ENCODE peak calls at places on chromosome 1, in nine cellular contexts. One of them, this sample, is unnamed.

GRCh38 chr1:61293986-61294504 is 211.7 kb downstream of the NFIA start:
- DNase-seq in sigmoid colon: no peak
- DNase-seq in right lobe of liver: no peak
- DNase-seq in colonic mucosa: no peak
- DNase-seq in lower leg skin: no peak
- DNase-seq in WERI-Rb-1: no peak
- DNase-seq in H9: no peak
- DNase-seq in ovary: no peak
- DNase-seq in CD8-positive, alpha-beta T cell: no peak
- DNase-seq in this sample: no peak

GRCh38 chr1:159177273-159177907 is 6.0 kb downstream of the CADM3 start:
- DNase-seq in sigmoid colon: no peak
- DNase-seq in right lobe of liver: peak
- DNase-seq in colonic mucosa: peak
- DNase-seq in lower leg skin: no peak
- DNase-seq in WERI-Rb-1: no peak
- DNase-seq in H9: peak
- DNase-seq in ovary: no peak
- DNase-seq in CD8-positive, alpha-beta T cell: no peak
- DNase-seq in this sample: no peak

GRCh38 chr1:155410931-155411330 is 90.2 kb downstream of the RUSC1 start:
- DNase-seq in sigmoid colon: no peak
- DNase-seq in right lobe of liver: no peak
- DNase-seq in colonic mucosa: no peak
- DNase-seq in lower leg skin: no peak
- DNase-seq in WERI-Rb-1: no peak
- DNase-seq in H9: no peak
- DNase-seq in ovary: no peak
- DNase-seq in CD8-positive, alpha-beta T cell: no peak
- DNase-seq in this sample: no peak

GRCh38 chr1:234408757-234409156 is 35.5 kb downstream of the COA6 start:
- DNase-seq in sigmoid colon: no peak
- DNase-seq in right lobe of liver: no peak
- DNase-seq in colonic mucosa: no peak
- DNase-seq in lower leg skin: no peak
- DNase-seq in WERI-Rb-1: no peak
- DNase-seq in H9: no peak
- DNase-seq in ovary: no peak
- DNase-seq in CD8-positive, alpha-beta T cell: no peak
- DNase-seq in this sample: no peak

GRCh38 chr1:110433803-110434202 is 17.1 kb upstream of the PROK1 start:
- DNase-seq in sigmoid colon: no peak
- DNase-seq in right lobe of liver: peak
- DNase-seq in colonic mucosa: no peak
- DNase-seq in lower leg skin: peak
- DNase-seq in WERI-Rb-1: peak
- DNase-seq in H9: peak
- DNase-seq in ovary: no peak
- DNase-seq in CD8-positive, alpha-beta T cell: no peak
- DNase-seq in this sample: no peak

GRCh38 chr1:82086739-82087138 is 286.0 kb downstream of the ADGRL2 start:
- DNase-seq in sigmoid colon: no peak
- DNase-seq in right lobe of liver: no peak
- DNase-seq in colonic mucosa: no peak
- DNase-seq in lower leg skin: no peak
- DNase-seq in WERI-Rb-1: no peak
- DNase-seq in H9: no peak
- DNase-seq in ovary: no peak
- DNase-seq in CD8-positive, alpha-beta T cell: no peak
- DNase-seq in this sample: no peak

GRCh38 chr1:108882837-108883236 is 6.1 kb downstream of the GPSM2 start:
- DNase-seq in sigmoid colon: no peak
- DNase-seq in right lobe of liver: no peak
- DNase-seq in colonic mucosa: no peak
- DNase-seq in lower leg skin: no peak
- DNase-seq in WERI-Rb-1: no peak
- DNase-seq in H9: no peak
- DNase-seq in ovary: no peak
- DNase-seq in CD8-positive, alpha-beta T cell: no peak
- DNase-seq in this sample: no peak

GRCh38 chr1:83942914-83943313 is 56.0 kb downstream of the TTLL7 start:
- DNase-seq in sigmoid colon: no peak
- DNase-seq in right lobe of liver: no peak
- DNase-seq in colonic mucosa: no peak
- DNase-seq in lower leg skin: no peak
- DNase-seq in WERI-Rb-1: no peak
- DNase-seq in H9: no peak
- DNase-seq in ovary: no peak
- DNase-seq in CD8-positive, alpha-beta T cell: no peak
- DNase-seq in this sample: no peak

GRCh38 chr1:243471026-243471685 is 215.3 kb downstream of the SDCCAG8 start:
- DNase-seq in sigmoid colon: no peak
- DNase-seq in right lobe of liver: no peak
- DNase-seq in colonic mucosa: no peak
- DNase-seq in lower leg skin: no peak
- DNase-seq in WERI-Rb-1: peak
- DNase-seq in H9: no peak
- DNase-seq in ovary: no peak
- DNase-seq in CD8-positive, alpha-beta T cell: no peak
- DNase-seq in this sample: no peak

GRCh38 chr1:39420493-39420892 is 70.9 kb upstream of the BMP8A start:
- DNase-seq in sigmoid colon: no peak
- DNase-seq in right lobe of liver: no peak
- DNase-seq in colonic mucosa: no peak
- DNase-seq in lower leg skin: no peak
- DNase-seq in WERI-Rb-1: no peak
- DNase-seq in H9: no peak
- DNase-seq in ovary: no peak
- DNase-seq in CD8-positive, alpha-beta T cell: no peak
- DNase-seq in this sample: no peak

GRCh38 chr1:169103443-169103842 is 3.0 kb upstream of the ATP1B1 start:
- DNase-seq in sigmoid colon: no peak
- DNase-seq in right lobe of liver: no peak
- DNase-seq in colonic mucosa: peak
- DNase-seq in lower leg skin: no peak
- DNase-seq in WERI-Rb-1: no peak
- DNase-seq in H9: no peak
- DNase-seq in ovary: no peak
- DNase-seq in CD8-positive, alpha-beta T cell: no peak
- DNase-seq in this sample: no peak

GRCh38 chr1:169106921-169107672 is 607 bp downstream of the ATP1B1 start:
- DNase-seq in sigmoid colon: no peak
- DNase-seq in right lobe of liver: peak
- DNase-seq in colonic mucosa: peak
- DNase-seq in lower leg skin: no peak
- DNase-seq in WERI-Rb-1: no peak
- DNase-seq in H9: no peak
- DNase-seq in ovary: no peak
- DNase-seq in CD8-positive, alpha-beta T cell: no peak
- DNase-seq in this sample: no peak

GRCh38 chr1:169105087-169105433 is 1.4 kb upstream of the ATP1B1 start:
- DNase-seq in sigmoid colon: no peak
- DNase-seq in right lobe of liver: no peak
- DNase-seq in colonic mucosa: no peak
- DNase-seq in lower leg skin: no peak
- DNase-seq in WERI-Rb-1: no peak
- DNase-seq in H9: no peak
- DNase-seq in ovary: peak
- DNase-seq in CD8-positive, alpha-beta T cell: no peak
- DNase-seq in this sample: no peak

GRCh38 chr1:169106095-169106920 is at the start of gene ATP1B1:
- DNase-seq in sigmoid colon: peak
- DNase-seq in right lobe of liver: peak
- DNase-seq in colonic mucosa: peak
- DNase-seq in lower leg skin: peak
- DNase-seq in WERI-Rb-1: peak
- DNase-seq in H9: peak
- DNase-seq in ovary: peak
- DNase-seq in CD8-positive, alpha-beta T cell: peak
- DNase-seq in this sample: peak

GRCh38 chr1:169105434-169106094 is 926 bp upstream of the ATP1B1 start:
- DNase-seq in sigmoid colon: peak
- DNase-seq in right lobe of liver: peak
- DNase-seq in colonic mucosa: peak
- DNase-seq in lower leg skin: peak
- DNase-seq in WERI-Rb-1: peak
- DNase-seq in H9: peak
- DNase-seq in ovary: peak
- DNase-seq in CD8-positive, alpha-beta T cell: peak
- DNase-seq in this sample: no peak
- TF ChIP-seq CTCF in sigmoid colon: no peak
- TF ChIP-seq CTCF in right lobe of liver: no peak
- TF ChIP-seq CTCF in colonic mucosa: no peak
- TF ChIP-seq CTCF in lower leg skin: no peak
- TF ChIP-seq CTCF in WERI-Rb-1: no peak
- TF ChIP-seq CTCF in H9: peak
- TF ChIP-seq CTCF in ovary: no peak
- TF ChIP-seq CTCF in CD8-positive, alpha-beta T cell: no peak
- TF ChIP-seq CTCF in this sample: no peak

DNA sequence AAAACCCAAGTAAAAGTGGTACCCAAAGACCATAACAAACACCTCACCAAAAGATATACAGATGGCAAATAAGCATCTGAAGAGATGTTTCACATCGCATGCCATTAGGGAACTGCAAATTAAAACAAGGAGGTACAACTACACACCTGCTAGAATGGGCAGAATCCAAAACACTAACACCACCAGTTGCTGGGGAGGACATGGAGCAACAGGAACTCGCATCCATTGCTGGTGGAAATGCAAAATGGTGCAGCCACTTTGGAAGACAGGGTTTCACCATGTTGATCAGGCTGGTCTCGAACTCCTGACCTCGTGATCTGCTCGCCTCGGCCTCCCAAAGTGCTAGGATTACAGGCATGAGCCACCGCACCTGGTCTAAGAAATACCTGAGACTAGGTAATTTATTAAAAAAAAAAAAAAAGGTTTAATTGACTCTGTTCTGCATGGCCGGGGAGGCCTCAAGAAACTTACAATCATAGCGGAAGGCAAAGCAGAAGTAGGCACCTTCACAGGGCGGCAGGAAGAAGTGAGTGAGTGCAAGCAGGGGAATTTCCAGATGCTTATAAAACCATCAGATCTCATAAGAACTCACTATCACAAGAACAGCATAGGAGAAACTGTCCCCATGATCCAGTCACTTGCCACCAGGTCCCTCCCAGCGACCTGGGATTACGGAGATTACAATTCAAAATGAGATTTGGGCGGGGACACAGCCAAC is 30.2 kb upstream of the PRSS38 start:
- DNase-seq in sigmoid colon: no peak
- DNase-seq in right lobe of liver: peak
- DNase-seq in colonic mucosa: peak
- DNase-seq in lower leg skin: peak
- DNase-seq in WERI-Rb-1: no peak
- DNase-seq in H9: no peak
- DNase-seq in ovary: no peak
- DNase-seq in CD8-positive, alpha-beta T cell: no peak
- DNase-seq in this sample: no peak
- TF ChIP-seq CTCF in sigmoid colon: no peak
- TF ChIP-seq CTCF in right lobe of liver: no peak
- TF ChIP-seq CTCF in colonic mucosa: no peak
- TF ChIP-seq CTCF in lower leg skin: no peak
- TF ChIP-seq CTCF in WERI-Rb-1: no peak
- TF ChIP-seq CTCF in H9: no peak
- TF ChIP-seq CTCF in ovary: no peak
- TF ChIP-seq CTCF in CD8-positive, alpha-beta T cell: no peak
- TF ChIP-seq CTCF in this sample: no peak

DNA sequence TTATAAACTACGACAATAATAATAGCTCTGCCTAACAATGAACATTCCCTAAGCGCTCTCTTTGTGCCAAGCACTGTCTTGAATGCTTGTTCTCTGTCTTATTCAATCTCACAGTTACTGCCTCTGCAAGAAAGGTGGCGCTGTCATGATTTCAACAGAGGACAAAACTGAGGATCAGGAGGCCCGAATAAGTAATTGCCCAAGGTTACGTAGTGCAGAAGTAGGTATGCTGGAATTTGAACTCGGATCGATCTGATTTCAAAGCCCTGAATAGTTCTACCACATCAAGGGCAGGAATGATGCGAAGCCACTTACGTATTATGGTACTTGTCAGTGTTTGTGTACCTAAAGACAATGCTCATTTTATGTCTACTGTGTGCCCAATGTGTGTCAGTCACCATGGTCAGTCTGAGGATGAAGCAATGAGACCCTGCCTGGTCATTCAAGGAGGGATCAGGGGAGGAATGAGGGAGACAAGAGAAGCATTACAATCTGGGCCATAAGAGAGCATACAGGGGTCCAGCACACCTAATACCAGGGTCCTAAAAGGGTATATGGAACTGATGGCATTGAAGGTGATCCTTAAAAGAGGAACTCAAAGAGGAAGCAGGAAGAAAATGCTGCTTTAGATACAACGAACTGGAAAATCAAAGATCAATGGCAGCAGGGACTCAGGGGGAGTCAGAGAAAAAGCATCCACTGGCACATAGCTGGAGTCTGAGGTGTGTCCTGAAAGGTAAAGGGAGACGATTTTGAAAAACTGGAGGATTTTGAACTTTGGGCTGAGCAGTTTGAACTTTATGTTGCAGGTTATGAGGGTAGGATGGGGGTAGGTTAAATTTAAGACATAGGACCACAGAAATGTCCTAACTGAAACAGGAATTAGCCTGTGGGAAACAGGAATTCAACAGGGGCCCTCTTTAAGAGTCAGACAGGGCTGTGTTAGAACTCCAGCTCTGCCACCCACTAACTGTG is 389.1 kb downstream of the PLPP3 start:
- DNase-seq in sigmoid colon: no peak
- DNase-seq in right lobe of liver: no peak
- DNase-seq in colonic mucosa: no peak
- DNase-seq in lower leg skin: no peak
- DNase-seq in WERI-Rb-1: peak
- DNase-seq in H9: peak
- DNase-seq in ovary: no peak
- DNase-seq in CD8-positive, alpha-beta T cell: no peak
- DNase-seq in this sample: no peak
- TF ChIP-seq CTCF in sigmoid colon: no peak
- TF ChIP-seq CTCF in right lobe of liver: no peak
- TF ChIP-seq CTCF in colonic mucosa: no peak
- TF ChIP-seq CTCF in lower leg skin: no peak
- TF ChIP-seq CTCF in WERI-Rb-1: peak
- TF ChIP-seq CTCF in H9: peak
- TF ChIP-seq CTCF in ovary: no peak
- TF ChIP-seq CTCF in CD8-positive, alpha-beta T cell: no peak
- TF ChIP-seq CTCF in this sample: no peak

DNA sequence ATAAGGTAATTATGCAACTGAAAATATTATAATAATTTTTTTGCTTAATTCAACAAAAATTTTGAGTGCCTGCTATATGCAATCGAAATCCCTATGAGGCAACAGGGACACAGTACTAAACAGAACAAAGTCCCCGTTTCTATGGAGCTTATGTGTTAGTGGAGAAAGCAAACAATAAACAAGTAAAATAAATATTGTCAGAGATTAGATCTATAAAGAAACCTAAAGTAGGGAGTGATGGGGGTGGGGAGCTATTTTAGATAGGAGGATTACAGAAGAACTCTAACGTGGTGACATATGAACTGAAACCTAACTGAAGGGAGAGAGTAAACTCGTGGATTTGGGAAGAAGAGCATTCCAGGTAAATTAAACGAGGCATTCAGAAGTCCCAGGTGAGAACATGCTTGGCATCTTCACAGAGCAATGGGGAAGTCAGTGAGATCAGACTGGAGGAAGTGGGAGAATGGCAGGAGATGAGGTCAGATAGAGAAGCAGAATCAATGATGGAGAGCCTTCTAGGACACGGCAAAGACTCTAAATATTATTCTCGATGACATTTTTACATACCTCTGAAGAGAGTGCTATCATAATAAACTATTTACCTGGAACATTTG is 154.5 kb downstream of the DENND1B start:
- DNase-seq in sigmoid colon: no peak
- DNase-seq in right lobe of liver: no peak
- DNase-seq in colonic mucosa: no peak
- DNase-seq in lower leg skin: no peak
- DNase-seq in WERI-Rb-1: no peak
- DNase-seq in H9: no peak
- DNase-seq in ovary: no peak
- DNase-seq in CD8-positive, alpha-beta T cell: no peak
- DNase-seq in this sample: no peak
- TF ChIP-seq CTCF in sigmoid colon: no peak
- TF ChIP-seq CTCF in right lobe of liver: no peak
- TF ChIP-seq CTCF in colonic mucosa: no peak
- TF ChIP-seq CTCF in lower leg skin: no peak
- TF ChIP-seq CTCF in WERI-Rb-1: no peak
- TF ChIP-seq CTCF in H9: no peak
- TF ChIP-seq CTCF in ovary: no peak
- TF ChIP-seq CTCF in CD8-positive, alpha-beta T cell: no peak
- TF ChIP-seq CTCF in this sample: no peak